ENCODE peak calls at places on chromosomes 12 and 14, in five cellular contexts. T is body of pancreas, Y is HepG2, G is sigmoid colon, C is endothelial cell of umbilical vein. V is an unnamed sample.

GRCh38 chr12:62259993-62260732 is at the start of gene USP15:
- DNase-seq in T (peak; percentile 95), Y (peak; percentile 90), G (peak; percentile 98), C (peak; percentile 97), V (peak; percentile 60)

GRCh38 chr12:50598321-50598862 is 93.6 kb downstream of the DIP2B start:
- DNase-seq in T (no peak), Y (no peak), G (no peak), C (no peak), V (no peak)

GRCh38 chr14:91282954-91283645 is 38.6 kb upstream of the GPR68 start:
- DNase-seq in T (no peak), Y (no peak), G (no peak), C (no peak), V (no peak)

GRCh38 chr12:88127099-88127498 is 14.8 kb downstream of the CEP290 start:
- DNase-seq in T (no peak), Y (no peak), G (no peak), C (no peak), V (no peak)

GRCh38 chr12:100163416-100164152 is 20.9 kb upstream of the BLTP3B start:
- DNase-seq in T (peak; percentile 86), Y (no peak), G (peak; percentile 87), C (peak; percentile 54), V (peak; percentile 93)

GRCh38 chr12:98725481-98726247 is 80.6 kb downstream of the APAF1 start:
- DNase-seq in T (peak; percentile 50), Y (peak; percentile 28), G (no peak), C (peak; percentile 51), V (peak; percentile 39)

GRCh38 chr14:96502621-96503251 is 554 bp downstream of the PAPOLA start:
- DNase-seq in T (peak; percentile 64), Y (peak; percentile 26), G (peak; percentile 74), C (peak; percentile 68), V (peak; percentile 48)

GRCh38 chr12:104846056-104846762 is 111.9 kb downstream of the SLC41A2 start:
- DNase-seq in T (no peak), Y (no peak), G (no peak), C (no peak), V (no peak)

GRCh38 chr14:73237219-73237785 is at the start of gene PAPLN:
- DNase-seq in T (peak; percentile 25), Y (no peak), G (peak; percentile 80), C (no peak), V (peak; percentile 46)

GRCh38 chr14:60805881-60806569 is 71.5 kb downstream of the MNAT1 start:
- DNase-seq in T (no peak), Y (no peak), G (no peak), C (peak; percentile 9), V (peak; percentile 1)

GRCh38 chr14:37027188-37027824 is 145.1 kb downstream of the SLC25A21 start:
- DNase-seq in T (no peak), Y (no peak), G (no peak), C (no peak), V (no peak)

GRCh38 chr14:105841022-105842009 is 314.9 kb downstream of the TMEM121 start:
- DNase-seq in T (no peak), Y (no peak), G (no peak), C (no peak), V (no peak)

GRCh38 chr14:98736701-98737338 is 535.2 kb downstream of the BCL11B start:
- DNase-seq in T (no peak), Y (no peak), G (no peak), C (no peak), V (no peak)

GRCh38 chr12:3951380-3952135 is 78.4 kb upstream of the PARP11 start:
- DNase-seq in T (no peak), Y (no peak), G (no peak), C (no peak), V (no peak)

GRCh38 chr14:68284834-68285233 is 465.3 kb downstream of the RAD51B start:
- DNase-seq in T (no peak), Y (no peak), G (no peak), C (no peak), V (no peak)

GRCh38 chr12:45742590-45742989 is 13.1 kb downstream of the ARID2 start:
- DNase-seq in T (no peak), Y (no peak), G (no peak), C (no peak), V (no peak)

GRCh38 chr12:105640780-105641179 is 310.3 kb downstream of the C12orf75 start:
- DNase-seq in T (no peak), Y (no peak), G (no peak), C (no peak), V (no peak)

GRCh38 chr12:116662612-116663144 is 75.2 kb downstream of the SPRING1 start:
- DNase-seq in T (peak; percentile 61), Y (peak; percentile 52), G (no peak), C (no peak), V (no peak)

GRCh38 chr12:110750784-110751461 is 8.2 kb upstream of the PPP1CC start:
- DNase-seq in T (no peak), Y (no peak), G (peak; percentile 69), C (no peak), V (no peak)

DNA sequence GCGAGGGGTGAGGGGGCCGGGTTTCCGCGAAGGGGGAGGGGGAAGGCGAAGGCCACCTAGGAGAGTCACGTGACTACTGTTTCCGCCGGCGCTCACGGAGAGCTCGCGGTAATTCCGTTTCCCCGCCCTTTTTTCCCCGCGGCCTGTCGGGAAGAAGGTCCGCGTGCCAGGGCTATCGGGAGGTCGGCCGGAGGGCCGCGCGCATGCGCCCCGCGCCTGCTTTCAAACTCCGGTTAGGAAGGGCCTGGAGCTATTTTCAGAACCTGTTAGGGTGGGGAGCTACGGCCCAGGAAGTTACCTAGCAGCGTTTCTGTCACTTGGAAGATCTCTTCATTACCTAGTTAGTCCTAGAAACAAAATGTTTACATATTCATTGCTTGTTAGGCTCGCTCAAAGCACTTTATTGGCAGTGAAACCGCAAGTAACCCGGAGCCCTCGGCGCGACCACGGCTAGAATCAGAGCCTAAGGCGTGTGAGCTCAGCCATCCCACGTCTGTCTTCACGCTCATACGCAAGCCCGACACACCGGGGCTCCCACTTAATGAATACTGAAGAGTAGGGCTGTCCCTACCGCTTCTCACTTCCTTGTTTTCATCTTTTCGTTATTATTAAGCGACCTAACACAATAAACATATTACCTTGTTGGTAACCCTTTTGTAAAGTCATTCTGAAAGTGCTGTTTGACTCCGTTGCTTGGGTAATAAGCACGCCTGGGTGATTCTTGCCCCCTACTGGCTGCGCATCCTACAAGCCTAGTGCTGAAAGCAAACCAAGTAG is 682 bp upstream of the SBNO1 start:
- DNase-seq in T (peak; percentile 99), Y (peak; percentile 96), G (peak; percentile 100), C (peak; percentile 99), V (peak; percentile 97)
- TF ChIP-seq POLR2A in T (peak; percentile 81), Y (peak; percentile 89), G (peak; percentile 31), C (peak; percentile 85), V (peak; percentile 33)

GRCh38 chr14:64503184-64503433 is 529 bp downstream of the ZBTB25 start:
- DNase-seq in T (no peak), Y (no peak), G (peak; percentile 75), C (no peak), V (no peak)

GRCh38 chr14:64503434-64504309 is at the start of gene ZBTB25:
- DNase-seq in T (peak; percentile 92), Y (peak; percentile 90), G (peak; percentile 96), C (peak; percentile 95), V (peak; percentile 81)

GRCh38 chr14:64502476-64503183 is 1.0 kb downstream of the ZBTB25 start:
- DNase-seq in T (peak; percentile 51), Y (no peak), G (peak; percentile 69), C (peak; percentile 52), V (no peak)

GRCh38 chr14:64504897-64505771 is 564 bp downstream of the ZBTB1 start:
- DNase-seq in T (peak; percentile 90), Y (peak; percentile 67), G (peak; percentile 96), C (peak; percentile 83), V (peak; percentile 64)

DNA sequence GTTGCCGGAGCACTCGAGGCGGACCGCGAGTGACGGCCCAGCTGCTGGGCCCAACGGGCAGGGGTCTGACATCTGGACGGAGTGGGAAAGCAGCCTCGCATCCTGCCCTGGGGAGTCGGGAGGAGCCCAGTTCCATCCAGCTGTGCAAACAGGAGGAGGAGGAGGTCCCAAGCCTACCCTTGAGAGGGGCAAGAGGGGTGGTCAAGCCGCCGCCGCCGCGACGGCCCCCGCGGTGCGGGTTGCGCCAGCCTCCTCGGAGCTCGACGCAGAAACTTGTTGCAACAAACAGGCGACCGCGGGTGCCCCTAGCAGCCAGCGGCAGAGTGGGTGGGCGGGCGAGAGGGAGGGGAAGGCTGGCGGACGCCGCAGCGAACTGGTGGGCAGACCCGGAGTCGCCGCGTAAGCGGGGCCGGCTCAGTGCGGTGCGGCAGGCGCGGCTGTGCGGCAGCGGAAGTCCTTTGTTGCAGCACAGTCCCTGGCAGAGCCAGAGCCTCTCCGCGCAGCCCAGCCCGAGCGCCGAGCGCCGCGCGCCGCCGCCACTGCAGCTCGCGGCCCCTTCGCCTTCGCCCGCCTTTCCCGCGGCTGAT is at the start of gene ZBTB1:
- DNase-seq in T (peak; percentile 83), Y (peak; percentile 74), G (peak; percentile 93), C (peak; percentile 91), V (peak; percentile 50)
- TF ChIP-seq POLR2A in T (peak; percentile 88), Y (peak; percentile 95), G (peak; percentile 47), C (peak; percentile 80), V (peak; percentile 55)

GRCh38 chr12:54650884-54651283 is 2.7 kb upstream of the DCD start:
- DNase-seq in T (no peak), Y (no peak), G (no peak), C (no peak), V (no peak)
- TF ChIP-seq POLR2A in T (no peak), Y (no peak), G (no peak), C (no peak), V (no peak)

GRCh38 chr14:58272589-58273372 is 25.6 kb upstream of the ARID4A start:
- DNase-seq in T (peak; percentile 71), Y (peak; percentile 98), G (no peak), C (peak; percentile 29), V (no peak)
- TF ChIP-seq POLR2A in T (no peak), Y (peak; percentile 51), G (no peak), C (no peak), V (no peak)